ENCODE peak calls at places on chromosome 14, in ten cellular contexts. One of them, this sample, is unnamed.

GRCh38 chr14:24095196-24096068 is 1.3 kb downstream of the PCK2 start:
- DNase-seq in GM12878: peak
- DNase-seq in A549: peak
- DNase-seq in breast epithelium: no peak
- DNase-seq in stomach: no peak
- DNase-seq in body of pancreas: peak
- DNase-seq in transverse colon: peak
- DNase-seq in adrenal gland: peak
- DNase-seq in suprapubic skin: no peak
- DNase-seq in K562: peak
- DNase-seq in this sample: peak

GRCh38 chr14:35213869-35214387 is 78.3 kb upstream of the PSMA6 start:
- DNase-seq in GM12878: no peak
- DNase-seq in A549: peak
- DNase-seq in transverse colon: no peak
- DNase-seq in adrenal gland: no peak
- DNase-seq in K562: no peak
- DNase-seq in body of pancreas: no peak
- DNase-seq in stomach: no peak
- DNase-seq in suprapubic skin: no peak
- DNase-seq in breast epithelium: no peak
- DNase-seq in this sample: no peak

GRCh38 chr14:76811561-76811960 is 1.1 kb downstream of the ANGEL1 start:
- DNase-seq in K562: peak
- DNase-seq in breast epithelium: no peak
- DNase-seq in A549: no peak
- DNase-seq in adrenal gland: no peak
- DNase-seq in GM12878: no peak
- DNase-seq in stomach: no peak
- DNase-seq in suprapubic skin: no peak
- DNase-seq in transverse colon: no peak
- DNase-seq in body of pancreas: no peak
- DNase-seq in this sample: no peak

GRCh38 chr14:74501135-74501614 is 7.6 kb downstream of the ISCA2 start:
- DNase-seq in K562: peak
- DNase-seq in transverse colon: peak
- DNase-seq in A549: peak
- DNase-seq in suprapubic skin: no peak
- DNase-seq in body of pancreas: peak
- DNase-seq in adrenal gland: peak
- DNase-seq in stomach: peak
- DNase-seq in breast epithelium: peak
- DNase-seq in GM12878: no peak
- DNase-seq in this sample: peak

GRCh38 chr14:61668267-61668666 is 27.0 kb upstream of the HIF1A start:
- DNase-seq in A549: peak
- DNase-seq in suprapubic skin: no peak
- DNase-seq in GM12878: no peak
- DNase-seq in breast epithelium: no peak
- DNase-seq in body of pancreas: no peak
- DNase-seq in stomach: no peak
- DNase-seq in K562: no peak
- DNase-seq in adrenal gland: no peak
- DNase-seq in transverse colon: peak
- DNase-seq in this sample: no peak

GRCh38 chr14:88258026-88258425 is 65.0 kb downstream of the KCNK10 start:
- DNase-seq in breast epithelium: no peak
- DNase-seq in suprapubic skin: no peak
- DNase-seq in body of pancreas: no peak
- DNase-seq in K562: no peak
- DNase-seq in transverse colon: no peak
- DNase-seq in adrenal gland: no peak
- DNase-seq in GM12878: no peak
- DNase-seq in A549: no peak
- DNase-seq in stomach: no peak
- DNase-seq in this sample: no peak

GRCh38 chr14:58864751-58865519 is 227.2 kb downstream of the DACT1 start:
- DNase-seq in GM12878: no peak
- DNase-seq in breast epithelium: no peak
- DNase-seq in adrenal gland: no peak
- DNase-seq in body of pancreas: no peak
- DNase-seq in K562: no peak
- DNase-seq in suprapubic skin: no peak
- DNase-seq in A549: no peak
- DNase-seq in transverse colon: no peak
- DNase-seq in stomach: no peak
- DNase-seq in this sample: no peak

GRCh38 chr14:105864651-105865265 is 338.4 kb downstream of the TMEM121 start:
- DNase-seq in GM12878: no peak
- DNase-seq in transverse colon: no peak
- DNase-seq in breast epithelium: peak
- DNase-seq in K562: no peak
- DNase-seq in A549: no peak
- DNase-seq in stomach: peak
- DNase-seq in suprapubic skin: peak
- DNase-seq in body of pancreas: peak
- DNase-seq in adrenal gland: peak
- DNase-seq in this sample: no peak

GRCh38 chr14:26180221-26180620 is 417.6 kb downstream of the NOVA1 start:
- DNase-seq in body of pancreas: no peak
- DNase-seq in transverse colon: no peak
- DNase-seq in breast epithelium: no peak
- DNase-seq in adrenal gland: no peak
- DNase-seq in A549: no peak
- DNase-seq in K562: no peak
- DNase-seq in GM12878: no peak
- DNase-seq in stomach: no peak
- DNase-seq in suprapubic skin: no peak
- DNase-seq in this sample: no peak

GRCh38 chr14:56413721-56414120 is 165.9 kb upstream of the TMEM260 start:
- DNase-seq in K562: no peak
- DNase-seq in transverse colon: no peak
- DNase-seq in body of pancreas: no peak
- DNase-seq in breast epithelium: no peak
- DNase-seq in adrenal gland: no peak
- DNase-seq in GM12878: no peak
- DNase-seq in A549: no peak
- DNase-seq in stomach: no peak
- DNase-seq in suprapubic skin: no peak
- DNase-seq in this sample: no peak

GRCh38 chr14:56416213-56416612 is 163.4 kb upstream of the TMEM260 start:
- DNase-seq in A549: no peak
- DNase-seq in body of pancreas: no peak
- DNase-seq in stomach: no peak
- DNase-seq in K562: no peak
- DNase-seq in breast epithelium: no peak
- DNase-seq in suprapubic skin: no peak
- DNase-seq in GM12878: no peak
- DNase-seq in transverse colon: no peak
- DNase-seq in adrenal gland: no peak
- DNase-seq in this sample: no peak

GRCh38 chr14:56412453-56413434 is 166.9 kb upstream of the TMEM260 start:
- DNase-seq in suprapubic skin: no peak
- DNase-seq in K562: no peak
- DNase-seq in body of pancreas: no peak
- DNase-seq in breast epithelium: no peak
- DNase-seq in GM12878: no peak
- DNase-seq in transverse colon: no peak
- DNase-seq in A549: no peak
- DNase-seq in adrenal gland: no peak
- DNase-seq in stomach: no peak
- DNase-seq in this sample: no peak

GRCh38 chr14:56417173-56417572 is 162.4 kb upstream of the TMEM260 start:
- DNase-seq in stomach: no peak
- DNase-seq in adrenal gland: no peak
- DNase-seq in K562: no peak
- DNase-seq in GM12878: no peak
- DNase-seq in A549: no peak
- DNase-seq in body of pancreas: no peak
- DNase-seq in suprapubic skin: no peak
- DNase-seq in breast epithelium: no peak
- DNase-seq in transverse colon: no peak
- DNase-seq in this sample: no peak

GRCh38 chr14:56414231-56414630 is 165.4 kb upstream of the TMEM260 start:
- DNase-seq in stomach: no peak
- DNase-seq in breast epithelium: no peak
- DNase-seq in adrenal gland: no peak
- DNase-seq in body of pancreas: no peak
- DNase-seq in transverse colon: no peak
- DNase-seq in K562: no peak
- DNase-seq in GM12878: no peak
- DNase-seq in suprapubic skin: no peak
- DNase-seq in A549: no peak
- DNase-seq in this sample: no peak
- H3K27ac ChIP-seq in stomach: no peak
- H3K27ac ChIP-seq in breast epithelium: no peak
- H3K27ac ChIP-seq in adrenal gland: no peak
- H3K27ac ChIP-seq in body of pancreas: no peak
- H3K27ac ChIP-seq in transverse colon: no peak
- H3K27ac ChIP-seq in K562: no peak
- H3K27ac ChIP-seq in GM12878: no peak
- H3K27ac ChIP-seq in suprapubic skin: no peak
- H3K27ac ChIP-seq in A549: no peak
- H3K27ac ChIP-seq in this sample: no peak

GRCh38 chr14:92041203-92041602 is 1.3 kb upstream of the TRIP11 start:
- DNase-seq in K562: no peak
- DNase-seq in GM12878: no peak
- DNase-seq in suprapubic skin: no peak
- DNase-seq in breast epithelium: no peak
- DNase-seq in A549: no peak
- DNase-seq in transverse colon: no peak
- DNase-seq in body of pancreas: peak
- DNase-seq in stomach: no peak
- DNase-seq in adrenal gland: no peak
- DNase-seq in this sample: no peak
- H3K4me3 ChIP-seq in K562: peak
- H3K4me3 ChIP-seq in GM12878: peak
- H3K4me3 ChIP-seq in suprapubic skin: peak
- H3K4me3 ChIP-seq in breast epithelium: peak
- H3K4me3 ChIP-seq in A549: peak
- H3K4me3 ChIP-seq in transverse colon: no peak
- H3K4me3 ChIP-seq in body of pancreas: peak
- H3K4me3 ChIP-seq in stomach: peak
- H3K4me3 ChIP-seq in adrenal gland: no peak
- H3K4me3 ChIP-seq in this sample: peak

GRCh38 chr14:68823434-68824206 is 30.8 kb upstream of the ZFP36L1 start:
- DNase-seq in A549: no peak
- DNase-seq in adrenal gland: no peak
- DNase-seq in stomach: no peak
- DNase-seq in body of pancreas: peak
- DNase-seq in transverse colon: no peak
- DNase-seq in breast epithelium: no peak
- DNase-seq in suprapubic skin: no peak
- DNase-seq in GM12878: no peak
- DNase-seq in K562: no peak
- DNase-seq in this sample: no peak

GRCh38 chr14:68822964-68823363 is 30.1 kb upstream of the ZFP36L1 start:
- DNase-seq in K562: no peak
- DNase-seq in A549: no peak
- DNase-seq in stomach: no peak
- DNase-seq in transverse colon: no peak
- DNase-seq in adrenal gland: no peak
- DNase-seq in breast epithelium: no peak
- DNase-seq in suprapubic skin: no peak
- DNase-seq in GM12878: no peak
- DNase-seq in body of pancreas: no peak
- DNase-seq in this sample: no peak

GRCh38 chr14:68825729-68826128 is 32.9 kb upstream of the ZFP36L1 start:
- DNase-seq in stomach: no peak
- DNase-seq in breast epithelium: no peak
- DNase-seq in adrenal gland: no peak
- DNase-seq in body of pancreas: no peak
- DNase-seq in GM12878: no peak
- DNase-seq in transverse colon: no peak
- DNase-seq in K562: no peak
- DNase-seq in suprapubic skin: no peak
- DNase-seq in A549: no peak
- DNase-seq in this sample: no peak

GRCh38 chr14:68824207-68824516 is 31.3 kb upstream of the ZFP36L1 start:
- DNase-seq in adrenal gland: no peak
- DNase-seq in K562: no peak
- DNase-seq in A549: no peak
- DNase-seq in stomach: no peak
- DNase-seq in transverse colon: no peak
- DNase-seq in GM12878: no peak
- DNase-seq in breast epithelium: no peak
- DNase-seq in suprapubic skin: no peak
- DNase-seq in body of pancreas: no peak
- DNase-seq in this sample: no peak

DNA sequence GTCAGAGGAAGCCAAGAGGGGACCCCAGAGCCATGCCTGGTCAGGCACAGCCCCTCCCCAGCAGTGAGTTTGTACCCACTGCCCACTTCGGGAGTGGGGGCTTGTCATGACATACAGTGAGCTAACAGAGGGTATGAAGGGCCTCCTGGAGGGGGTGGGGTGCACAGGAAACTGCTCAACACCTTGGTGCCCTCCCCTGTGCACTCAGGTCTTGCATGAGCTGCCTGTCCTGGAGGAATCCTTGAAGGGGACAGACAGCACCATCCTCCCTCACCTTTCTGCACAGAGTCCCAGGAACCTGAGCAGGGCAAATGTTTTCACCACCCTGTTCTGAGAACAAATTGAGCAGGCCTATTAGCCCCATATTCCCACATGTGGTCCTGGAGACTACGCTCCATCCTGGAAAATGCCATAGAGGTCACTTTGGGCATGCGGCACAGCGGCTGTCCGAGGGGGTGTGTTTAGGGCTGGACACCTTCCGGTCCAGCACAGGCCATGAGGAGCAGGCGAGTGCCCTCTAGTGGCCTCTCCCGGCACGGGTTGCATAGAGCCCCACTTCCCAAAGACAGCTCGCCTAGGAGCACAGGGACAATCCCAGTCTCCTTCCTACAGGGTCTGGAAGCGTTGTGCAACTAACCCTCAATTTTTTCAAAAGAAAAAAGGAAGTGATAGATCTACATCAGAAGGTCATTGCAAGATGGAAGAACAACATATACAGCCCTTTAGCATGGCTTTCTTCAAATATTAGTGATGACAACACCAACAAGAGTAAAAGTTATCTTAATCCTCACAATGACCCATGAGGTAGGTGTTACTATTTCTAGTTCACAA is 31.9 kb upstream of the ZFP36L1 start:
- DNase-seq in transverse colon: peak
- DNase-seq in stomach: peak
- DNase-seq in K562: peak
- DNase-seq in GM12878: no peak
- DNase-seq in A549: peak
- DNase-seq in adrenal gland: peak
- DNase-seq in suprapubic skin: no peak
- DNase-seq in breast epithelium: peak
- DNase-seq in body of pancreas: peak
- DNase-seq in this sample: peak
- TF ChIP-seq POLR2A in transverse colon: no peak
- TF ChIP-seq POLR2A in stomach: no peak
- TF ChIP-seq POLR2A in K562: no peak
- TF ChIP-seq POLR2A in GM12878: no peak
- TF ChIP-seq POLR2A in A549: no peak
- TF ChIP-seq POLR2A in adrenal gland: no peak
- TF ChIP-seq POLR2A in suprapubic skin: no peak
- TF ChIP-seq POLR2A in breast epithelium: no peak
- TF ChIP-seq POLR2A in body of pancreas: no peak
- TF ChIP-seq POLR2A in this sample: no peak

GRCh38 chr14:44759263-44759662 is 202.5 kb downstream of the KLHL28 start:
- DNase-seq in breast epithelium: no peak
- DNase-seq in body of pancreas: no peak
- DNase-seq in K562: no peak
- DNase-seq in suprapubic skin: no peak
- DNase-seq in GM12878: no peak
- DNase-seq in A549: no peak
- DNase-seq in transverse colon: no peak
- DNase-seq in adrenal gland: no peak
- DNase-seq in stomach: no peak
- DNase-seq in this sample: no peak

GRCh38 chr14:44756577-44756976 is 205.2 kb downstream of the KLHL28 start:
- DNase-seq in K562: no peak
- DNase-seq in stomach: no peak
- DNase-seq in suprapubic skin: no peak
- DNase-seq in breast epithelium: no peak
- DNase-seq in GM12878: no peak
- DNase-seq in transverse colon: no peak
- DNase-seq in body of pancreas: no peak
- DNase-seq in adrenal gland: no peak
- DNase-seq in A549: no peak
- DNase-seq in this sample: no peak
- H3K27ac ChIP-seq in K562: no peak
- H3K27ac ChIP-seq in stomach: no peak
- H3K27ac ChIP-seq in suprapubic skin: no peak
- H3K27ac ChIP-seq in breast epithelium: no peak
- H3K27ac ChIP-seq in GM12878: no peak
- H3K27ac ChIP-seq in transverse colon: no peak
- H3K27ac ChIP-seq in body of pancreas: no peak
- H3K27ac ChIP-seq in adrenal gland: no peak
- H3K27ac ChIP-seq in A549: no peak
- H3K27ac ChIP-seq in this sample: no peak

This sample was measured in heart left ventricle.